ENCODE peak calls at places on chromosomes 4 and X, in six cellular contexts. S, L, U, V, H and M are unnamed samples.

GRCh38 chr4:37388672-37389368 is 144.3 kb downstream of the NWD2 start:
- DNase-seq in L (no peak), S (peak; percentile 22), H (no peak), U (no peak), V (no peak), M (no peak)

GRCh38 chrX:123698979-123699378 is 33.9 kb downstream of the THOC2 start:
- DNase-seq in V (no peak), L (no peak), H (no peak), U (no peak), S (no peak), M (no peak)

GRCh38 chrX:40240844-40241243 is 143.1 kb upstream of the BCOR start:
- DNase-seq in L (no peak), S (no peak), U (no peak), H (no peak), V (no peak), M (no peak)

GRCh38 chr4:55395218-55395528 is 584 bp upstream of the TMEM165 start:
- DNase-seq in S (no peak), U (no peak), V (no peak), L (no peak), H (no peak), M (no peak)

GRCh38 chr4:108972613-108973283 is 209.9 kb upstream of the ETNPPL start:
- DNase-seq in S (no peak), U (no peak), H (no peak), L (no peak), V (no peak), M (no peak)

GRCh38 chr4:154425514-154425913 is 66.1 kb downstream of the DCHS2 start:
- DNase-seq in V (no peak), H (no peak), U (peak; percentile 6), S (no peak), L (no peak), M (no peak)

GRCh38 chr4:81621490-81621889 is 149.8 kb upstream of the RASGEF1B start:
- DNase-seq in L (no peak), V (no peak), S (no peak), H (no peak), U (no peak), M (no peak)

GRCh38 chrX:6849711-6850415 is 297.6 kb upstream of the STS start:
- DNase-seq in L (no peak), H (no peak), S (no peak), U (no peak), V (no peak), M (no peak)

GRCh38 chr4:876780-877179 is 50.9 kb upstream of the CPLX1 start:
- DNase-seq in U (no peak), L (no peak), S (peak; percentile 76), V (no peak), H (no peak), M (no peak)

GRCh38 chr4:146165840-146166239 is 9.7 kb upstream of the LSM6 start:
- DNase-seq in L (no peak), H (no peak), U (no peak), S (no peak), V (peak; percentile 43), M (no peak)

GRCh38 chr4:154916068-154916467 is 135.0 kb downstream of the RBM46 start:
- DNase-seq in L (no peak), S (peak; percentile 13), U (no peak), V (no peak), H (no peak), M (no peak)

GRCh38 chr4:167622481-167623240 is 388.4 kb upstream of the SPOCK3 start:
- DNase-seq in V (peak; percentile 69), H (no peak), U (peak; percentile 58), L (peak; percentile 1), S (peak; percentile 79), M (no peak)

GRCh38 chr4:140188975-140189374 is 35.0 kb upstream of the MAML3 start:
- DNase-seq in S (no peak), H (no peak), L (no peak), V (no peak), U (no peak), M (no peak)

GRCh38 chr4:38674206-38675144 is 10.5 kb downstream of the KLF3 start:
- DNase-seq in L (no peak), S (no peak), V (no peak), U (no peak), H (no peak), M (no peak)

GRCh38 chrX:17242470-17242869 is 132.5 kb upstream of the NHS start:
- DNase-seq in H (no peak), S (peak; percentile 46), V (peak; percentile 39), U (no peak), L (peak; percentile 67), M (no peak)

GRCh38 chrX:69323786-69324720 is 158.8 kb upstream of the PJA1 start:
- DNase-seq in S (no peak), L (peak; percentile 44), H (no peak), V (no peak), U (no peak), M (no peak)

GRCh38 chr4:79014230-79014629 is 75.0 kb upstream of the PAQR3 start:
- DNase-seq in H (no peak), V (no peak), L (no peak), U (no peak), S (no peak), M (no peak)

GRCh38 chr4:183540498-183540953 is 35.7 kb downstream of the ING2 start:
- DNase-seq in U (peak; percentile 24), H (no peak), L (no peak), V (peak; percentile 22), S (peak; percentile 49), M (no peak)

GRCh38 chr4:108417923-108418322 is 202.5 kb upstream of the RPL34 start:
- DNase-seq in H (no peak), U (no peak), V (no peak), L (no peak), S (no peak), M (no peak)

GRCh38 chrX:123481908-123482873 is 250.7 kb downstream of the THOC2 start:
- DNase-seq in V (peak; percentile 40), H (no peak), L (no peak), S (peak; percentile 8), U (no peak), M (no peak)

GRCh38 chr4:156723951-156724668 is 247.5 kb downstream of the PDGFC start:
- DNase-seq in S (no peak), H (no peak), L (no peak), U (no peak), V (no peak), M (no peak)

GRCh38 chr4:35252866-35253265 is 991.4 kb downstream of the ARAP2 start:
- DNase-seq in S (no peak), L (no peak), V (no peak), U (no peak), H (no peak), M (no peak)

GRCh38 chr4:54228563-54229501 is at the start of gene PDGFRA:
- DNase-seq in L (no peak), U (no peak), S (peak; percentile 23), V (peak; percentile 74), H (no peak), M (no peak)

GRCh38 chr4:168398589-168398988 is 80.0 kb upstream of the DDX60 start:
- DNase-seq in V (no peak), H (no peak), U (no peak), S (no peak), L (no peak), M (no peak)

GRCh38 chr4:180060159-180060889 is 2182.9 kb upstream of the TENM3 start:
- DNase-seq in S (peak; percentile 14), L (peak; percentile 4), V (no peak), H (no peak), U (no peak), M (no peak)